ENCODE peak calls at places on chromosome 15, in eight cellular contexts. E is erythroblast; N is activated CD8-positive, alpha-beta memory T cell treated with anti-CD3 and anti-CD28 coated beads, Interleukin-2, amount 10 ng/mL, durations not matched to agents 7 days and 5 days; J is HCT116; W is NCI-H2081; H is HEK293T; L is posterior vena cava; G is astrocyte of the spinal cord. V is an unnamed sample.

GRCh38 chr15:92118162-92118935 is 264.8 kb downstream of the SLCO3A1 start:
- DNase-seq in L (no peak), E (no peak), H (no peak), J (no peak), G (peak), N (no peak), W (no peak), V (no peak)

GRCh38 chr15:46260937-46261336 is 626.1 kb downstream of the SQOR start:
- DNase-seq in E (no peak), N (no peak), G (no peak), J (no peak), H (no peak), L (no peak), W (no peak), V (no peak)

GRCh38 chr15:32872606-32873291 is 154.9 kb downstream of the GREM1 start:
- DNase-seq in L (no peak), G (no peak), J (no peak), N (no peak), H (no peak), W (no peak), E (no peak), V (no peak)

GRCh38 chr15:77907824-77908751 is 169.4 kb downstream of the TBC1D2B start:
- DNase-seq in H (peak), L (peak), E (peak), J (peak), G (peak), W (peak), N (no peak), V (peak)

GRCh38 chr15:96330450-96331140 is at the start of gene NR2F2:
- DNase-seq in E (peak), W (peak), L (peak), H (peak), G (peak), N (peak), J (peak), V (peak)

GRCh38 chr15:81257435-81257834 is 60.8 kb downstream of the IL16 start:
- DNase-seq in W (no peak), L (no peak), H (no peak), E (no peak), G (no peak), N (no peak), J (no peak), V (no peak)

GRCh38 chr15:72554471-72555425 is 80.6 kb downstream of the ARIH1 start:
- DNase-seq in W (no peak), J (no peak), E (no peak), H (no peak), N (peak), L (no peak), G (peak), V (no peak)

GRCh38 chr15:36545451-36545992 is 33.9 kb upstream of the CDIN1 start:
- DNase-seq in N (no peak), H (no peak), J (no peak), E (no peak), L (no peak), W (no peak), G (no peak), V (no peak)

GRCh38 chr15:80699981-80700380 is 4.9 kb downstream of the ABHD17C start:
- DNase-seq in W (no peak), H (no peak), E (no peak), N (no peak), G (peak), L (no peak), J (no peak), V (no peak)

GRCh38 chr15:92839696-92840095 is 60.4 kb upstream of the CHD2 start:
- DNase-seq in N (no peak), L (no peak), G (no peak), H (no peak), E (no peak), W (peak), J (no peak), V (no peak)

GRCh38 chr15:50884583-50884982 is 23.9 kb upstream of the AP4E1 start:
- DNase-seq in N (no peak), H (no peak), W (no peak), E (no peak), G (no peak), J (no peak), L (no peak), V (no peak)

GRCh38 chr15:56086566-56086965 is 93.2 kb upstream of the NEDD4 start:
- DNase-seq in H (no peak), N (no peak), L (no peak), J (no peak), G (no peak), W (no peak), E (no peak), V (no peak)

GRCh38 chr15:48253186-48253585 is 47.1 kb downstream of the SLC12A1 start:
- DNase-seq in N (no peak), W (no peak), G (no peak), E (no peak), L (no peak), H (no peak), J (no peak), V (no peak)

GRCh38 chr15:74443100-74443909 is 9.5 kb upstream of the SEMA7A start:
- DNase-seq in G (peak), H (no peak), E (no peak), L (peak), N (no peak), W (no peak), J (no peak), V (peak)

GRCh38 chr15:25687276-25687675 is 175.9 kb downstream of the ATP10A start:
- DNase-seq in E (no peak), N (no peak), H (no peak), J (no peak), W (no peak), G (no peak), L (no peak), V (no peak)